ENCODE peak calls at places on chromosomes 3 and 15, in four cellular contexts. One of them, this sample, is unnamed.
A peak's percentile ranks its signal among the peaks of the same experiment; 100 is the strongest.

GRCh38 chr3:129315386-129315991 is 36.8 kb downstream of the HMCES start:
- DNase-seq in bronchial epithelial cell: no peak
- DNase-seq in CD8-positive, alpha-beta T cell: peak; percentile 70
- DNase-seq in heart left ventricle: peak; percentile 67
- DNase-seq in this sample: no peak

GRCh38 chr3:127535901-127536817 is 54.4 kb downstream of the TPRA1 start:
- DNase-seq in bronchial epithelial cell: no peak
- DNase-seq in CD8-positive, alpha-beta T cell: no peak
- DNase-seq in heart left ventricle: no peak
- DNase-seq in this sample: no peak

GRCh38 chr3:132569580-132569979 is 27.5 kb upstream of the ACKR4 start:
- DNase-seq in bronchial epithelial cell: no peak
- DNase-seq in CD8-positive, alpha-beta T cell: no peak
- DNase-seq in heart left ventricle: no peak
- DNase-seq in this sample: no peak

GRCh38 chr15:68298336-68298735 is 20.8 kb downstream of the FEM1B start:
- DNase-seq in bronchial epithelial cell: no peak
- DNase-seq in CD8-positive, alpha-beta T cell: no peak
- DNase-seq in heart left ventricle: no peak
- DNase-seq in this sample: no peak

GRCh38 chr3:11095932-11096265 is 58.4 kb upstream of the HRH1 start:
- DNase-seq in bronchial epithelial cell: no peak
- DNase-seq in CD8-positive, alpha-beta T cell: no peak
- DNase-seq in heart left ventricle: no peak
- DNase-seq in this sample: no peak

GRCh38 chr3:85576091-85576690 is 617.4 kb downstream of the CADM2 start:
- DNase-seq in bronchial epithelial cell: peak; percentile 56
- DNase-seq in CD8-positive, alpha-beta T cell: no peak
- DNase-seq in heart left ventricle: peak; percentile 36
- DNase-seq in this sample: no peak

GRCh38 chr15:78625621-78626280 is 5.0 kb upstream of the CHRNA3 start:
- DNase-seq in bronchial epithelial cell: no peak
- DNase-seq in CD8-positive, alpha-beta T cell: no peak
- DNase-seq in heart left ventricle: no peak
- DNase-seq in this sample: no peak

GRCh38 chr3:41900265-41900664 is 61.6 kb downstream of the ULK4 start:
- DNase-seq in bronchial epithelial cell: peak; percentile 20
- DNase-seq in CD8-positive, alpha-beta T cell: no peak
- DNase-seq in heart left ventricle: no peak
- DNase-seq in this sample: peak; percentile 23

GRCh38 chr3:115100172-115100571 is 46.9 kb downstream of the ZBTB20 start:
- DNase-seq in bronchial epithelial cell: peak; percentile 51
- DNase-seq in CD8-positive, alpha-beta T cell: peak; percentile 50
- DNase-seq in heart left ventricle: no peak
- DNase-seq in this sample: peak; percentile 9

GRCh38 chr15:32651229-32651837 is 9.8 kb downstream of the SCG5 start:
- DNase-seq in bronchial epithelial cell: peak; percentile 69
- DNase-seq in CD8-positive, alpha-beta T cell: peak; percentile 54
- DNase-seq in heart left ventricle: no peak
- DNase-seq in this sample: no peak

GRCh38 chr15:84915011-84915958 is 30.8 kb downstream of the SLC28A1 start:
- DNase-seq in bronchial epithelial cell: peak; percentile 95
- DNase-seq in CD8-positive, alpha-beta T cell: no peak
- DNase-seq in heart left ventricle: peak; percentile 95
- DNase-seq in this sample: peak; percentile 78

GRCh38 chr15:96184297-96184696 is 146.2 kb upstream of the NR2F2 start:
- DNase-seq in bronchial epithelial cell: no peak
- DNase-seq in CD8-positive, alpha-beta T cell: no peak
- DNase-seq in heart left ventricle: no peak
- DNase-seq in this sample: no peak

GRCh38 chr3:99714146-99714545 is 75.8 kb downstream of the COL8A1 start:
- DNase-seq in bronchial epithelial cell: no peak
- DNase-seq in CD8-positive, alpha-beta T cell: no peak
- DNase-seq in heart left ventricle: no peak
- DNase-seq in this sample: peak; percentile 96

GRCh38 chr3:71099997-71100719 is 483.4 kb downstream of the FOXP1 start:
- DNase-seq in bronchial epithelial cell: no peak
- DNase-seq in CD8-positive, alpha-beta T cell: no peak
- DNase-seq in heart left ventricle: no peak
- DNase-seq in this sample: no peak

GRCh38 chr3:71446260-71446659 is 137.3 kb downstream of the FOXP1 start:
- DNase-seq in bronchial epithelial cell: no peak
- DNase-seq in CD8-positive, alpha-beta T cell: no peak
- DNase-seq in heart left ventricle: no peak
- DNase-seq in this sample: no peak

GRCh38 chr3:27943106-27943505 is 221.0 kb upstream of the EOMES start:
- DNase-seq in bronchial epithelial cell: peak; percentile 23
- DNase-seq in CD8-positive, alpha-beta T cell: no peak
- DNase-seq in heart left ventricle: no peak
- DNase-seq in this sample: no peak

GRCh38 chr3:123841476-123842238 is 42.5 kb downstream of the MYLK start:
- DNase-seq in bronchial epithelial cell: peak; percentile 13
- DNase-seq in CD8-positive, alpha-beta T cell: no peak
- DNase-seq in heart left ventricle: no peak
- DNase-seq in this sample: no peak

GRCh38 chr15:32041294-32041693 is 11.0 kb downstream of the CHRNA7 start:
- DNase-seq in bronchial epithelial cell: no peak
- DNase-seq in CD8-positive, alpha-beta T cell: no peak
- DNase-seq in heart left ventricle: no peak
- DNase-seq in this sample: no peak

GRCh38 chr3:142009029-142009428 is 132.6 kb downstream of the ATP1B3 start:
- DNase-seq in bronchial epithelial cell: no peak
- DNase-seq in CD8-positive, alpha-beta T cell: no peak
- DNase-seq in heart left ventricle: no peak
- DNase-seq in this sample: no peak

GRCh38 chr15:92596623-92597022 is 59.0 kb downstream of the FAM174B start:
- DNase-seq in bronchial epithelial cell: no peak
- DNase-seq in CD8-positive, alpha-beta T cell: no peak
- DNase-seq in heart left ventricle: no peak
- DNase-seq in this sample: no peak

GRCh38 chr15:75200765-75201608 is 695 bp upstream of the C15orf39 start:
- DNase-seq in bronchial epithelial cell: peak; percentile 90
- DNase-seq in CD8-positive, alpha-beta T cell: no peak
- DNase-seq in heart left ventricle: peak; percentile 65
- DNase-seq in this sample: no peak

GRCh38 chr3:16101295-16102186 is 72.9 kb upstream of the GALNT15 start:
- DNase-seq in bronchial epithelial cell: peak; percentile 98
- DNase-seq in CD8-positive, alpha-beta T cell: no peak
- DNase-seq in heart left ventricle: no peak
- DNase-seq in this sample: no peak

GRCh38 chr15:101244889-101245668 is 6.8 kb downstream of the CHSY1 start:
- DNase-seq in bronchial epithelial cell: no peak
- DNase-seq in CD8-positive, alpha-beta T cell: no peak
- DNase-seq in heart left ventricle: no peak
- DNase-seq in this sample: no peak

GRCh38 chr15:73851679-73852078 is 21.7 kb upstream of the TBC1D21 start:
- DNase-seq in bronchial epithelial cell: peak; percentile 49
- DNase-seq in CD8-positive, alpha-beta T cell: peak; percentile 54
- DNase-seq in heart left ventricle: no peak
- DNase-seq in this sample: no peak

GRCh38 chr3:40120816-40121215 is 188.7 kb upstream of the EIF1B start:
- DNase-seq in bronchial epithelial cell: peak; percentile 59
- DNase-seq in CD8-positive, alpha-beta T cell: no peak
- DNase-seq in heart left ventricle: no peak
- DNase-seq in this sample: no peak

GRCh38 chr15:74489518-74490338 is 28.8 kb upstream of the UBL7 start:
- DNase-seq in bronchial epithelial cell: peak; percentile 51
- DNase-seq in CD8-positive, alpha-beta T cell: peak; percentile 81
- DNase-seq in heart left ventricle: peak; percentile 27
- DNase-seq in this sample: no peak

GRCh38 chr15:84747423-84748273 is 744 bp upstream of the ZNF592 start:
- DNase-seq in bronchial epithelial cell: peak; percentile 73
- DNase-seq in CD8-positive, alpha-beta T cell: peak; percentile 88
- DNase-seq in heart left ventricle: peak; percentile 90
- DNase-seq in this sample: no peak

GRCh38 chr3:8668216-8668615 is 23.6 kb upstream of the SSUH2 start:
- DNase-seq in bronchial epithelial cell: peak; percentile 30
- DNase-seq in CD8-positive, alpha-beta T cell: no peak
- DNase-seq in heart left ventricle: no peak
- DNase-seq in this sample: no peak

GRCh38 chr3:194633349-194634004 is at the start of gene TMEM44:
- DNase-seq in bronchial epithelial cell: peak; percentile 73
- DNase-seq in CD8-positive, alpha-beta T cell: peak; percentile 77
- DNase-seq in heart left ventricle: peak; percentile 85
- DNase-seq in this sample: peak; percentile 16

GRCh38 chr3:55169608-55170010 is 241.8 kb upstream of the LRTM1 start:
- DNase-seq in bronchial epithelial cell: no peak
- DNase-seq in CD8-positive, alpha-beta T cell: no peak
- DNase-seq in heart left ventricle: no peak
- DNase-seq in this sample: peak; percentile 100

GRCh38 chr3:189664311-189664710 is 33.1 kb downstream of the TP63 start:
- DNase-seq in bronchial epithelial cell: peak; percentile 91
- DNase-seq in CD8-positive, alpha-beta T cell: no peak
- DNase-seq in heart left ventricle: no peak
- DNase-seq in this sample: peak; percentile 88

GRCh38 chr3:55407426-55407820 is 79.7 kb downstream of the WNT5A start:
- DNase-seq in bronchial epithelial cell: no peak
- DNase-seq in CD8-positive, alpha-beta T cell: no peak
- DNase-seq in heart left ventricle: no peak
- DNase-seq in this sample: no peak

GRCh38 chr15:32718082-32718821 is 448 bp downstream of the GREM1 start:
- DNase-seq in bronchial epithelial cell: no peak
- DNase-seq in CD8-positive, alpha-beta T cell: no peak
- DNase-seq in heart left ventricle: no peak
- DNase-seq in this sample: no peak

GRCh38 chr3:102972350-102972749 is 537.5 kb downstream of the ZPLD1 start:
- DNase-seq in bronchial epithelial cell: no peak
- DNase-seq in CD8-positive, alpha-beta T cell: no peak
- DNase-seq in heart left ventricle: no peak
- DNase-seq in this sample: no peak

GRCh38 chr3:159586587-159587202 is 401.9 kb upstream of the IL12A start:
- DNase-seq in bronchial epithelial cell: peak; percentile 30
- DNase-seq in CD8-positive, alpha-beta T cell: no peak
- DNase-seq in heart left ventricle: no peak
- DNase-seq in this sample: peak; percentile 7

GRCh38 chr3:16474304-16474703 is 39.2 kb downstream of the RFTN1 start:
- DNase-seq in bronchial epithelial cell: peak; percentile 13
- DNase-seq in CD8-positive, alpha-beta T cell: no peak
- DNase-seq in heart left ventricle: no peak
- DNase-seq in this sample: peak; percentile 55

GRCh38 chr15:74174966-74175270 is 1.4 kb downstream of the ISLR start:
- DNase-seq in bronchial epithelial cell: no peak
- DNase-seq in CD8-positive, alpha-beta T cell: no peak
- DNase-seq in heart left ventricle: peak; percentile 19
- DNase-seq in this sample: no peak

GRCh38 chr3:38651153-38651789 is 1.8 kb upstream of the SCN5A start:
- DNase-seq in bronchial epithelial cell: peak; percentile 45
- DNase-seq in CD8-positive, alpha-beta T cell: peak; percentile 81
- DNase-seq in heart left ventricle: peak; percentile 79
- DNase-seq in this sample: no peak
- H3K4me3 ChIP-seq in bronchial epithelial cell: no peak overlapping the region
- H3K4me3 ChIP-seq in CD8-positive, alpha-beta T cell: no peak overlapping the region
- H3K4me3 ChIP-seq in heart left ventricle: no peak overlapping the region
- H3K4me3 ChIP-seq in this sample: no peak overlapping the region

GRCh38 chr3:100932491-100932890 is 60.7 kb downstream of the ABI3BP start:
- DNase-seq in bronchial epithelial cell: no peak
- DNase-seq in CD8-positive, alpha-beta T cell: no peak
- DNase-seq in heart left ventricle: no peak
- DNase-seq in this sample: no peak

GRCh38 chr3:100941451-100941850 is 51.8 kb downstream of the ABI3BP start:
- DNase-seq in bronchial epithelial cell: peak; percentile 35
- DNase-seq in CD8-positive, alpha-beta T cell: no peak
- DNase-seq in heart left ventricle: no peak
- DNase-seq in this sample: no peak

GRCh38 chr3:100941046-100941445 is 52.2 kb downstream of the ABI3BP start:
- DNase-seq in bronchial epithelial cell: peak; percentile 93
- DNase-seq in CD8-positive, alpha-beta T cell: no peak
- DNase-seq in heart left ventricle: peak; percentile 23
- DNase-seq in this sample: peak; percentile 60

GRCh38 chr3:100936931-100937330 is 56.3 kb downstream of the ABI3BP start:
- DNase-seq in bronchial epithelial cell: peak; percentile 51
- DNase-seq in CD8-positive, alpha-beta T cell: no peak
- DNase-seq in heart left ventricle: no peak
- DNase-seq in this sample: no peak
- H3K4me3 ChIP-seq in bronchial epithelial cell: no peak overlapping the region
- H3K4me3 ChIP-seq in CD8-positive, alpha-beta T cell: no peak overlapping the region
- H3K4me3 ChIP-seq in heart left ventricle: no peak overlapping the region
- H3K4me3 ChIP-seq in this sample: no peak overlapping the region

DNA sequence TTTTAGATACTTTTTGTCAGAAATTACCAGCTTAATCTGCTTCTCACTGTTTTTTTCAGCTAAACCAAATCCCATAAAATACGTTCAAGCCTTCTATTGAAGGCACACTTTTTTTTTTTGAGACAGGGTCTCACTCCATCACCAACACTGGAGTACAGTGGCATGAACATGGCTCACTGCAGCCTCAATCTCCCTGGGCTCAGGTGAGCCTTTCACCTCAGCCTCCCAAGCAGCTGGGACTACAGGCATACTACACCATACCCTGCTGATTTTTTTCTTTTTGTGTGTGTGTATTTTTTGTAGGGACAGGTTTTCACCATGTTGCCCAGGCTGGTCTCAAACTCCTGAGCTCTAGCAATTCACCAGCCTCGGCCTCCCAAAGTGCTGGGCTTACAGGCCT is 3.7 kb downstream of the RAF1 start:
- DNase-seq in bronchial epithelial cell: no peak
- DNase-seq in CD8-positive, alpha-beta T cell: no peak
- DNase-seq in heart left ventricle: no peak
- DNase-seq in this sample: no peak
- H3K4me3 ChIP-seq in bronchial epithelial cell: no peak overlapping the region
- H3K4me3 ChIP-seq in CD8-positive, alpha-beta T cell: no peak overlapping the region
- H3K4me3 ChIP-seq in heart left ventricle: no peak overlapping the region
- H3K4me3 ChIP-seq in this sample: no peak overlapping the region

DNA sequence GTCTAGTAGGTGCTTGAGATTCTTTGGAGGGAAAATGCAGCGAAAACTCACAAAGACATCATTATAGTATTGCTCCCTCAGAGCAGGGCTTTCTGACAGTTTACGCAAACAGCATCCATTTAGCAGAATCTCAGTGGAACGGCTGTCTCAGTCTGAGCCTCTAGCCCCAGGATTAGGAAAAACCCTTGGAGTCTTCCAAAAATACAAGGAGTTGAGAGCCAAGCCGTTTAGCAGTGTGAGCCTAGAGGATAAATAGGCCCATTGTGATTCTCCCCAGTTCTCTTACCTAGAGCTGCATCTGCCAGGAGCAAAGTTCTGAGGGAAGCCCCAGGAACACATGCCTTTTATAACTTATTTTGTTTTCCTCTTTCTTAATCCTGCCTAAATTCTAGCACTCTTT is 359.6 kb downstream of the NTRK3 start:
- DNase-seq in bronchial epithelial cell: no peak
- DNase-seq in CD8-positive, alpha-beta T cell: no peak
- DNase-seq in heart left ventricle: no peak
- DNase-seq in this sample: no peak
- H3K4me3 ChIP-seq in bronchial epithelial cell: no peak overlapping the region
- H3K4me3 ChIP-seq in CD8-positive, alpha-beta T cell: no peak overlapping the region
- H3K4me3 ChIP-seq in heart left ventricle: no peak overlapping the region
- H3K4me3 ChIP-seq in this sample: no peak overlapping the region